ENCODE peak calls at places on chromosome 15, in six cellular contexts. One of them, this sample, is unnamed. For H3K4me1, the result is how much of the 10 kb centered on the place peaks cover.

GRCh38 chr15:41886741-41887140 is 7.1 kb downstream of the SPTBN5 start:
- DNase-seq in HepG2: no peak
- DNase-seq in esophagus muscularis mucosa: no peak
- DNase-seq in hepatocyte: no peak
- DNase-seq in psoas muscle: no peak
- DNase-seq in IMR-90: no peak
- DNase-seq in this sample: no peak

GRCh38 chr15:99702895-99703602 is 30.2 kb downstream of the LYSMD4 start:
- DNase-seq in HepG2: no peak
- DNase-seq in esophagus muscularis mucosa: no peak
- DNase-seq in hepatocyte: no peak
- DNase-seq in psoas muscle: no peak
- DNase-seq in IMR-90: peak
- DNase-seq in this sample: no peak

GRCh38 chr15:78950906-78951840 is 6.3 kb upstream of the CTSH start:
- DNase-seq in HepG2: peak
- DNase-seq in esophagus muscularis mucosa: no peak
- DNase-seq in hepatocyte: peak
- DNase-seq in psoas muscle: no peak
- DNase-seq in IMR-90: peak
- DNase-seq in this sample: no peak

GRCh38 chr15:56361978-56362377 is 3.2 kb upstream of the TEX9 start:
- DNase-seq in HepG2: no peak
- DNase-seq in esophagus muscularis mucosa: no peak
- DNase-seq in hepatocyte: no peak
- DNase-seq in psoas muscle: no peak
- DNase-seq in IMR-90: no peak
- DNase-seq in this sample: no peak

GRCh38 chr15:69474291-69474690 is 21.7 kb downstream of the RPLP1 start:
- DNase-seq in HepG2: no peak
- DNase-seq in esophagus muscularis mucosa: no peak
- DNase-seq in hepatocyte: no peak
- DNase-seq in psoas muscle: no peak
- DNase-seq in IMR-90: peak
- DNase-seq in this sample: no peak

GRCh38 chr15:99450896-99451358 is 114.9 kb upstream of the MEF2A start:
- DNase-seq in HepG2: no peak
- DNase-seq in esophagus muscularis mucosa: no peak
- DNase-seq in hepatocyte: peak
- DNase-seq in psoas muscle: peak
- DNase-seq in IMR-90: no peak
- DNase-seq in this sample: no peak

GRCh38 chr15:47603026-47603425 is 114.3 kb upstream of the SEMA6D start:
- DNase-seq in HepG2: no peak
- DNase-seq in esophagus muscularis mucosa: no peak
- DNase-seq in hepatocyte: no peak
- DNase-seq in psoas muscle: no peak
- DNase-seq in IMR-90: peak
- DNase-seq in this sample: no peak

GRCh38 chr15:45064386-45064785 is 41.4 kb downstream of the SORD start:
- DNase-seq in HepG2: peak
- DNase-seq in esophagus muscularis mucosa: no peak
- DNase-seq in hepatocyte: no peak
- DNase-seq in psoas muscle: no peak
- DNase-seq in IMR-90: peak
- DNase-seq in this sample: peak

GRCh38 chr15:91849749-91850161 is 3.8 kb upstream of the SLCO3A1 start:
- DNase-seq in HepG2: peak
- DNase-seq in esophagus muscularis mucosa: no peak
- DNase-seq in hepatocyte: peak
- DNase-seq in psoas muscle: no peak
- DNase-seq in IMR-90: peak
- DNase-seq in this sample: peak

GRCh38 chr15:74375303-74375693 is 7.9 kb upstream of the CYP11A1 start:
- DNase-seq in HepG2: peak
- DNase-seq in esophagus muscularis mucosa: peak
- DNase-seq in hepatocyte: peak
- DNase-seq in psoas muscle: peak
- DNase-seq in IMR-90: peak
- DNase-seq in this sample: peak

GRCh38 chr15:70160803-70161565 is 63.3 kb upstream of the TLE3 start:
- DNase-seq in HepG2: no peak
- DNase-seq in esophagus muscularis mucosa: no peak
- DNase-seq in hepatocyte: no peak
- DNase-seq in psoas muscle: peak
- DNase-seq in IMR-90: no peak
- DNase-seq in this sample: no peak

GRCh38 chr15:78995921-78996780 is 51.3 kb upstream of the CTSH start:
- DNase-seq in HepG2: no peak
- DNase-seq in esophagus muscularis mucosa: no peak
- DNase-seq in hepatocyte: no peak
- DNase-seq in psoas muscle: peak
- DNase-seq in IMR-90: no peak
- DNase-seq in this sample: no peak

GRCh38 chr15:44066211-44066827 is 128.8 kb downstream of the FRMD5 start:
- DNase-seq in HepG2: peak
- DNase-seq in esophagus muscularis mucosa: no peak
- DNase-seq in hepatocyte: peak
- DNase-seq in psoas muscle: peak
- DNase-seq in IMR-90: peak
- DNase-seq in this sample: peak

GRCh38 chr15:26082833-26083174 is 219.7 kb upstream of the ATP10A start:
- DNase-seq in HepG2: no peak
- DNase-seq in esophagus muscularis mucosa: no peak
- DNase-seq in hepatocyte: no peak
- DNase-seq in psoas muscle: no peak
- DNase-seq in IMR-90: no peak
- DNase-seq in this sample: no peak

GRCh38 chr15:27865323-27865922 is 233.7 kb downstream of the OCA2 start:
- DNase-seq in HepG2: no peak
- DNase-seq in esophagus muscularis mucosa: peak
- DNase-seq in hepatocyte: no peak
- DNase-seq in psoas muscle: no peak
- DNase-seq in IMR-90: no peak
- DNase-seq in this sample: no peak

GRCh38 chr15:52670087-52670486 is 9.1 kb downstream of the ATOSA start:
- DNase-seq in HepG2: no peak
- DNase-seq in esophagus muscularis mucosa: no peak
- DNase-seq in hepatocyte: no peak
- DNase-seq in psoas muscle: no peak
- DNase-seq in IMR-90: no peak
- DNase-seq in this sample: no peak

GRCh38 chr15:78399081-78399480 is 38.9 kb upstream of the IREB2 start:
- DNase-seq in HepG2: no peak
- DNase-seq in esophagus muscularis mucosa: no peak
- DNase-seq in hepatocyte: no peak
- DNase-seq in psoas muscle: no peak
- DNase-seq in IMR-90: no peak
- DNase-seq in this sample: no peak

GRCh38 chr15:38401716-38402115 is 52.2 kb upstream of the FAM98B start:
- DNase-seq in HepG2: no peak
- DNase-seq in esophagus muscularis mucosa: no peak
- DNase-seq in hepatocyte: no peak
- DNase-seq in psoas muscle: no peak
- DNase-seq in IMR-90: no peak
- DNase-seq in this sample: no peak

GRCh38 chr15:84816694-84817460 is at the start of gene ALPK3:
- DNase-seq in HepG2: no peak
- DNase-seq in esophagus muscularis mucosa: no peak
- DNase-seq in hepatocyte: peak
- DNase-seq in psoas muscle: peak
- DNase-seq in IMR-90: no peak
- DNase-seq in this sample: no peak

GRCh38 chr15:73331991-73332925 is 36.5 kb downstream of the HCN4 start:
- DNase-seq in HepG2: no peak
- DNase-seq in esophagus muscularis mucosa: no peak
- DNase-seq in hepatocyte: no peak
- DNase-seq in psoas muscle: no peak
- DNase-seq in IMR-90: no peak
- DNase-seq in this sample: no peak

GRCh38 chr15:88623061-88623460 is 1.9 kb downstream of the AEN start:
- DNase-seq in HepG2: peak
- DNase-seq in esophagus muscularis mucosa: no peak
- DNase-seq in hepatocyte: peak
- DNase-seq in psoas muscle: no peak
- DNase-seq in IMR-90: peak
- DNase-seq in this sample: no peak

GRCh38 chr15:39756806-39757522 is 25.7 kb downstream of the FSIP1 start:
- DNase-seq in HepG2: peak
- DNase-seq in esophagus muscularis mucosa: no peak
- DNase-seq in hepatocyte: peak
- DNase-seq in psoas muscle: no peak
- DNase-seq in IMR-90: peak
- DNase-seq in this sample: peak

GRCh38 chr15:72116680-72117447 is 1.1 kb downstream of the MYO9A start:
- DNase-seq in HepG2: no peak
- DNase-seq in esophagus muscularis mucosa: no peak
- DNase-seq in hepatocyte: peak
- DNase-seq in psoas muscle: peak
- DNase-seq in IMR-90: peak
- DNase-seq in this sample: no peak

GRCh38 chr15:35293353-35294130 is 208.4 kb upstream of the NANOGP8 start:
- DNase-seq in HepG2: peak
- DNase-seq in esophagus muscularis mucosa: no peak
- DNase-seq in hepatocyte: peak
- DNase-seq in psoas muscle: no peak
- DNase-seq in IMR-90: peak
- DNase-seq in this sample: no peak

GRCh38 chr15:52093539-52094502 is 18.8 kb downstream of the BCL2L10 start:
- DNase-seq in HepG2: no peak
- DNase-seq in esophagus muscularis mucosa: no peak
- DNase-seq in hepatocyte: no peak
- DNase-seq in psoas muscle: peak
- DNase-seq in IMR-90: peak
- DNase-seq in this sample: no peak

GRCh38 chr15:74773731-74774252 is 8.1 kb upstream of the CSK start:
- DNase-seq in HepG2: peak
- DNase-seq in esophagus muscularis mucosa: no peak
- DNase-seq in hepatocyte: no peak
- DNase-seq in psoas muscle: no peak
- DNase-seq in IMR-90: no peak
- DNase-seq in this sample: peak

GRCh38 chr15:74130089-74130848 is at the start of gene ISLR2:
- DNase-seq in HepG2: no peak
- DNase-seq in esophagus muscularis mucosa: no peak
- DNase-seq in hepatocyte: peak
- DNase-seq in psoas muscle: peak
- DNase-seq in IMR-90: no peak
- DNase-seq in this sample: no peak

GRCh38 chr15:69489101-69489571 is 36.5 kb downstream of the RPLP1 start:
- DNase-seq in HepG2: no peak
- DNase-seq in esophagus muscularis mucosa: no peak
- DNase-seq in hepatocyte: no peak
- DNase-seq in psoas muscle: no peak
- DNase-seq in IMR-90: no peak
- DNase-seq in this sample: no peak

GRCh38 chr15:26438316-26438715 is 334.6 kb downstream of the GABRB3 start:
- DNase-seq in HepG2: no peak
- DNase-seq in esophagus muscularis mucosa: no peak
- DNase-seq in hepatocyte: no peak
- DNase-seq in psoas muscle: no peak
- DNase-seq in IMR-90: no peak
- DNase-seq in this sample: no peak

GRCh38 chr15:77183066-77183465 is 112.2 kb upstream of the TSPAN3 start:
- DNase-seq in HepG2: no peak
- DNase-seq in esophagus muscularis mucosa: no peak
- DNase-seq in hepatocyte: no peak
- DNase-seq in psoas muscle: no peak
- DNase-seq in IMR-90: no peak
- DNase-seq in this sample: no peak
- H3K4me1 ChIP-seq in HepG2: under half
- H3K4me1 ChIP-seq in esophagus muscularis mucosa: under half
- H3K4me1 ChIP-seq in hepatocyte: under half
- H3K4me1 ChIP-seq in psoas muscle: under half
- H3K4me1 ChIP-seq in IMR-90: under half
- H3K4me1 ChIP-seq in this sample: half or more

DNA sequence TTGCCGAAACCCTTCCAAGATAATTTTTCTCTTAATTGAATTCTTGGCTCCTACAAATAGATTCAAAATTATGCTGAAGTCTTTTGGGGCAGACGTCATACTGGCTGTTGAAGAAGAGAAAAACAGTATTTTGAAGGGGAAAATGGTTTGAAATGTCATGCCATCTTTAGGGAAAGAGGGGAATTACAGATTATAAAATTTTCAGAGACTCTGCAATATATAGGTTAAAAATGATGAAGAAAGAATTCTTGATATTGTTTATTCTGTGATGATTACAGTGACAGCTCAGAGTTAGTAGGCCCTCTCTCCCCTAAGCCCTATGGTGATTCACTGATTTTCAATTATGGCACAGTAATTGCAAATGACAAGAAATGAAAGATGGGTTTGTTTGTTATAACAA is 86.1 kb downstream of the CGNL1 start:
- DNase-seq in HepG2: no peak
- DNase-seq in esophagus muscularis mucosa: no peak
- DNase-seq in hepatocyte: no peak
- DNase-seq in psoas muscle: no peak
- DNase-seq in IMR-90: peak
- DNase-seq in this sample: no peak
- TF ChIP-seq CTCF in HepG2: no peak
- TF ChIP-seq CTCF in esophagus muscularis mucosa: peak
- TF ChIP-seq CTCF in hepatocyte: peak
- TF ChIP-seq CTCF in psoas muscle: no peak
- TF ChIP-seq CTCF in IMR-90: peak
- TF ChIP-seq CTCF in this sample: no peak

DNA sequence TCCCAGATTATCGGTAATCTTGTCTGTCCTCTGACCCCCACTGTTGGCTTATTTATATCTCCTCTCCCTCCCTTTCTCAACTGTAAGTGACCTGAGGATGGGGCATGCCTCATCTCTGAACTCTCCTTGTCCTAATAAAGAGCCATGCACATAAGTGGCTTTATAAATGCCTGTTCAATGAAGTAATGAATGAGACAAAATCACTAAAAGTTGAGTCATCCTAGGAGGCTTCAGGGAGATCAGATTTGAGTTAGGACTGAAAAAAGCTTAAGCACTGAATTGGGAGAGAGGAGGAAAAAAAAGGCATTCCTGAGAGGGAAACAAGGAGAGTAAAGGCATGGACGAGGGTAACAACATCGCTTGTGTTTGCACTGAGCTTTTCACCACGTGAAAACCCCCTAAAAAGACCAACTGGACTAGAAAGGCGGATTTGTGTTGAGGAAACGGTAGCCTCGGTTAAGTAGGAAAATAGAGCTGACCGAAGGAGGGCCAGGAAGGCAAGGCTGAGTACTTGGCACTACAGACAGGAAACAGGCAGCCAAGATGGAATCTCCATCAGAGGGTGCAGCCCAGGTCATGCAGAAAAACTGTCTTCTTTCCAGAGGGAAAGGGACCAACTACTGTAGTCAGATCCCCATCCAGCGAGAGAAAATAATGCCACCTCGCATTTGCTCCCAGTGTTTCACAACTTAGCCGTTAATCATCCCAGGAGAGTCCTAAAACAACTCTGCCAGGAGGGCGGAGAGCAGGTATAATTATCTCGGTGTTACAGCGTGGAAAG is 77.5 kb downstream of the MYO1E start:
- DNase-seq in HepG2: no peak
- DNase-seq in esophagus muscularis mucosa: no peak
- DNase-seq in hepatocyte: no peak
- DNase-seq in psoas muscle: no peak
- DNase-seq in IMR-90: peak
- DNase-seq in this sample: no peak
- H3K4me3 ChIP-seq in HepG2: no peak
- H3K4me3 ChIP-seq in esophagus muscularis mucosa: no peak
- H3K4me3 ChIP-seq in hepatocyte: no peak
- H3K4me3 ChIP-seq in psoas muscle: peak
- H3K4me3 ChIP-seq in IMR-90: no peak
- H3K4me3 ChIP-seq in this sample: no peak

GRCh38 chr15:93200448-93201226 is 111.6 kb upstream of the RGMA start:
- DNase-seq in HepG2: no peak
- DNase-seq in esophagus muscularis mucosa: peak
- DNase-seq in hepatocyte: no peak
- DNase-seq in psoas muscle: peak
- DNase-seq in IMR-90: no peak
- DNase-seq in this sample: no peak
- H3K4me1 ChIP-seq in HepG2: under half
- H3K4me1 ChIP-seq in esophagus muscularis mucosa: under half
- H3K4me1 ChIP-seq in hepatocyte: under half
- H3K4me1 ChIP-seq in psoas muscle: under half
- H3K4me1 ChIP-seq in IMR-90: under half
- H3K4me1 ChIP-seq in this sample: under half

This sample was measured in MM.1S.